ENCODE peak calls at places on chromosomes 3 and 15, in five cellular contexts. V is EL; L is Peyer's patch; R is activated naive CD4-positive, alpha-beta T cell treated with Interleukin-2 at 50 U/mL for 16 hours; X is HT-29. U is an unnamed sample.

GRCh38 chr3:196320110-196320509 is 2.1 kb upstream of the DYNLT2B start:
- DNase-seq in L (no peak), V (no peak), X (no peak), R (no peak), U (no peak)

GRCh38 chr3:194095464-194095863 is 40.5 kb upstream of the HES1 start:
- DNase-seq in L (no peak), V (no peak), R (no peak), X (peak; percentile 55), U (peak; percentile 23)

GRCh38 chr15:77837649-77838025 is 204.9 kb upstream of the LINGO1 start:
- DNase-seq in L (no peak), R (no peak), V (no peak), X (no peak), U (no peak)

GRCh38 chr3:51585197-51585596 is 46.7 kb downstream of the RAD54L2 start:
- DNase-seq in L (no peak), R (no peak), X (no peak), V (no peak), U (no peak)

GRCh38 chr15:72690938-72691337 is 4.9 kb downstream of the BBS4 start:
- DNase-seq in L (no peak), V (no peak), X (no peak), R (no peak), U (no peak)

GRCh38 chr3:12869025-12869695 is 27.8 kb upstream of the RPL32 start:
- DNase-seq in L (peak; percentile 66), V (peak; percentile 12), R (peak; percentile 31), X (no peak), U (peak; percentile 79)

GRCh38 chr15:97459771-97460170 is 500.7 kb upstream of the ARRDC4 start:
- DNase-seq in V (no peak), X (no peak), L (no peak), R (no peak), U (no peak)

GRCh38 chr3:139378587-139378986 is 10.9 kb downstream of the COPB2 start:
- DNase-seq in R (no peak), V (no peak), X (no peak), L (no peak), U (no peak)

GRCh38 chr3:128323206-128324081 is 143.2 kb downstream of the DNAJB8 start:
- DNase-seq in X (peak; percentile 50), L (no peak), R (no peak), V (peak; percentile 48), U (no peak)

GRCh38 chr3:8970971-8971589 is 7.8 kb upstream of the RAD18 start:
- DNase-seq in L (peak; percentile 71), R (peak; percentile 73), V (peak; percentile 71), X (peak; percentile 58), U (peak; percentile 68)

GRCh38 chr15:98503970-98504369 is 144.4 kb upstream of the IGF1R start:
- DNase-seq in V (peak; percentile 32), X (no peak), L (no peak), R (no peak), U (no peak)

GRCh38 chr15:73539726-73540125 is 93.5 kb downstream of the NPTN start:
- DNase-seq in L (no peak), X (peak; percentile 25), R (no peak), V (no peak), U (no peak)

GRCh38 chr3:13419356-13420050 is 619 bp downstream of the NUP210 start:
- DNase-seq in X (peak; percentile 37), R (peak; percentile 70), V (no peak), L (peak; percentile 47), U (peak; percentile 30)

GRCh38 chr3:116001063-116001765 is 377.9 kb downstream of the GAP43 start:
- DNase-seq in X (no peak), R (no peak), V (peak; percentile 46), L (no peak), U (no peak)

GRCh38 chr15:40197434-40197833 is 36.6 kb downstream of the BUB1B start:
- DNase-seq in X (no peak), L (no peak), V (no peak), R (no peak), U (no peak)

GRCh38 chr3:40044487-40044886 is 235.1 kb downstream of the MYRIP start:
- DNase-seq in L (no peak), X (no peak), R (no peak), V (peak; percentile 98), U (no peak)

GRCh38 chr3:154015307-154015706 is 105.9 kb upstream of the ARHGEF26 start:
- DNase-seq in L (no peak), R (no peak), V (no peak), X (no peak), U (no peak)

GRCh38 chr3:23288286-23288685 is 85.2 kb downstream of the UBE2E2 start:
- DNase-seq in R (no peak), V (no peak), X (no peak), L (no peak), U (no peak)

GRCh38 chr3:162143181-162143580 is 646.6 kb downstream of the OTOL1 start:
- DNase-seq in R (no peak), X (no peak), V (peak; percentile 41), L (no peak), U (no peak)

GRCh38 chr3:101066776-101067175 is 73.6 kb upstream of the ABI3BP start:
- DNase-seq in R (no peak), X (no peak), L (no peak), V (peak; percentile 69), U (no peak)

GRCh38 chr15:62306851-62307504 is 141.9 kb upstream of the C2CD4B start:
- DNase-seq in R (no peak), V (peak; percentile 80), L (no peak), X (peak; percentile 85), U (peak; percentile 55)